ENCODE peak calls at places on chromosomes 5 and 9, in seven cellular contexts. One of them, this sample, is unnamed.

GRCh38 chr9:134149380-134149779 is 13.5 kb downstream of the WDR5 start:
- DNase-seq in glutamatergic neuron: no peak
- DNase-seq in COR-L47: no peak
- DNase-seq in EL: no peak
- DNase-seq in substantia nigra: no peak
- DNase-seq in ascending aorta: peak; percentile 50
- DNase-seq in NCI-H82: no peak
- DNase-seq in this sample: no peak

GRCh38 chr5:176776141-176776865 is 34.1 kb upstream of the UNC5A start:
- DNase-seq in glutamatergic neuron: no peak
- DNase-seq in COR-L47: no peak
- DNase-seq in EL: no peak
- DNase-seq in substantia nigra: no peak
- DNase-seq in ascending aorta: peak; percentile 43
- DNase-seq in NCI-H82: no peak
- DNase-seq in this sample: no peak

GRCh38 chr9:124894741-124895170 is 32.8 kb downstream of the ARPC5L start:
- DNase-seq in glutamatergic neuron: peak; percentile 39
- DNase-seq in COR-L47: peak; percentile 13
- DNase-seq in EL: peak; percentile 46
- DNase-seq in substantia nigra: no peak
- DNase-seq in ascending aorta: no peak
- DNase-seq in NCI-H82: peak; percentile 60
- DNase-seq in this sample: no peak

GRCh38 chr9:13529321-13530104 is 250.0 kb upstream of the MPDZ start:
- DNase-seq in glutamatergic neuron: no peak
- DNase-seq in COR-L47: peak; percentile 52
- DNase-seq in EL: no peak
- DNase-seq in substantia nigra: no peak
- DNase-seq in ascending aorta: no peak
- DNase-seq in NCI-H82: peak; percentile 94
- DNase-seq in this sample: no peak

GRCh38 chr5:40554794-40555193 is 124.9 kb upstream of the PTGER4 start:
- DNase-seq in glutamatergic neuron: no peak
- DNase-seq in COR-L47: no peak
- DNase-seq in EL: no peak
- DNase-seq in substantia nigra: no peak
- DNase-seq in ascending aorta: no peak
- DNase-seq in NCI-H82: no peak
- DNase-seq in this sample: no peak

GRCh38 chr5:111834926-111835599 is 78.1 kb upstream of the NREP start:
- DNase-seq in glutamatergic neuron: no peak
- DNase-seq in COR-L47: no peak
- DNase-seq in EL: no peak
- DNase-seq in substantia nigra: no peak
- DNase-seq in ascending aorta: no peak
- DNase-seq in NCI-H82: no peak
- DNase-seq in this sample: no peak

GRCh38 chr5:128538249-128539037 is 398 bp upstream of the FBN2 start:
- DNase-seq in glutamatergic neuron: peak; percentile 61
- DNase-seq in COR-L47: peak; percentile 33
- DNase-seq in EL: peak; percentile 97
- DNase-seq in substantia nigra: no peak
- DNase-seq in ascending aorta: peak; percentile 63
- DNase-seq in NCI-H82: peak; percentile 45
- DNase-seq in this sample: no peak

GRCh38 chr5:128498844-128499455 is 39.1 kb downstream of the FBN2 start:
- DNase-seq in glutamatergic neuron: no peak
- DNase-seq in COR-L47: peak; percentile 60
- DNase-seq in EL: peak; percentile 53
- DNase-seq in substantia nigra: no peak
- DNase-seq in ascending aorta: no peak
- DNase-seq in NCI-H82: peak; percentile 67
- DNase-seq in this sample: no peak

GRCh38 chr5:54643679-54644078 is 126.1 kb downstream of the SNX18 start:
- DNase-seq in glutamatergic neuron: no peak
- DNase-seq in COR-L47: no peak
- DNase-seq in EL: peak; percentile 94
- DNase-seq in substantia nigra: no peak
- DNase-seq in ascending aorta: no peak
- DNase-seq in NCI-H82: no peak
- DNase-seq in this sample: no peak

GRCh38 chr9:104927912-104928740 is at the start of gene ABCA1:
- DNase-seq in glutamatergic neuron: peak; percentile 95
- DNase-seq in COR-L47: no peak
- DNase-seq in EL: peak; percentile 82
- DNase-seq in substantia nigra: peak; percentile 44
- DNase-seq in ascending aorta: peak; percentile 95
- DNase-seq in NCI-H82: peak; percentile 27
- DNase-seq in this sample: peak; percentile 39

GRCh38 chr5:14240366-14240765 is 97.2 kb downstream of the TRIO start:
- DNase-seq in glutamatergic neuron: no peak
- DNase-seq in COR-L47: no peak
- DNase-seq in EL: peak; percentile 50
- DNase-seq in substantia nigra: no peak
- DNase-seq in ascending aorta: no peak
- DNase-seq in NCI-H82: peak; percentile 16
- DNase-seq in this sample: no peak

GRCh38 chr9:76895186-76895585 is 10.7 kb downstream of the PRUNE2 start:
- DNase-seq in glutamatergic neuron: no peak
- DNase-seq in COR-L47: no peak
- DNase-seq in EL: no peak
- DNase-seq in substantia nigra: no peak
- DNase-seq in ascending aorta: peak; percentile 77
- DNase-seq in NCI-H82: no peak
- DNase-seq in this sample: no peak

GRCh38 chr5:122300374-122300773 is 11.7 kb upstream of the SNCAIP start:
- DNase-seq in glutamatergic neuron: no peak
- DNase-seq in COR-L47: no peak
- DNase-seq in EL: no peak
- DNase-seq in substantia nigra: no peak
- DNase-seq in ascending aorta: no peak
- DNase-seq in NCI-H82: no peak
- DNase-seq in this sample: no peak

GRCh38 chr5:144368556-144368955 is 197.9 kb downstream of the KCTD16 start:
- DNase-seq in glutamatergic neuron: no peak
- DNase-seq in COR-L47: peak; percentile 70
- DNase-seq in EL: peak; percentile 66
- DNase-seq in substantia nigra: no peak
- DNase-seq in ascending aorta: no peak
- DNase-seq in NCI-H82: peak; percentile 56
- DNase-seq in this sample: no peak

GRCh38 chr5:42090162-42090561 is 165.1 kb downstream of the FBXO4 start:
- DNase-seq in glutamatergic neuron: no peak
- DNase-seq in COR-L47: no peak
- DNase-seq in EL: no peak
- DNase-seq in substantia nigra: no peak
- DNase-seq in ascending aorta: no peak
- DNase-seq in NCI-H82: no peak
- DNase-seq in this sample: no peak

GRCh38 chr5:174371600-174372094 is 326.1 kb downstream of the NSG2 start:
- DNase-seq in glutamatergic neuron: no peak
- DNase-seq in COR-L47: no peak
- DNase-seq in EL: peak; percentile 80
- DNase-seq in substantia nigra: no peak
- DNase-seq in ascending aorta: no peak
- DNase-seq in NCI-H82: no peak
- DNase-seq in this sample: no peak

GRCh38 chr9:136792321-136793062 is 1.3 kb downstream of the TMEM141 start:
- DNase-seq in glutamatergic neuron: no peak
- DNase-seq in COR-L47: no peak
- DNase-seq in EL: no peak
- DNase-seq in substantia nigra: no peak
- DNase-seq in ascending aorta: no peak
- DNase-seq in NCI-H82: no peak
- DNase-seq in this sample: no peak

GRCh38 chr5:107979272-107979671 is 308.5 kb upstream of the EFNA5 start:
- DNase-seq in glutamatergic neuron: no peak
- DNase-seq in COR-L47: peak; percentile 88
- DNase-seq in EL: no peak
- DNase-seq in substantia nigra: no peak
- DNase-seq in ascending aorta: no peak
- DNase-seq in NCI-H82: no peak
- DNase-seq in this sample: no peak

GRCh38 chr5:160342413-160342941 is 27.9 kb downstream of the C1QTNF2 start:
- DNase-seq in glutamatergic neuron: no peak
- DNase-seq in COR-L47: no peak
- DNase-seq in EL: peak; percentile 61
- DNase-seq in substantia nigra: no peak
- DNase-seq in ascending aorta: no peak
- DNase-seq in NCI-H82: peak; percentile 47
- DNase-seq in this sample: no peak

GRCh38 chr9:72894342-72894741 is 58.5 kb downstream of the ALDH1A1 start:
- DNase-seq in glutamatergic neuron: no peak
- DNase-seq in COR-L47: no peak
- DNase-seq in EL: peak; percentile 66
- DNase-seq in substantia nigra: no peak
- DNase-seq in ascending aorta: no peak
- DNase-seq in NCI-H82: no peak
- DNase-seq in this sample: no peak

GRCh38 chr5:169384661-169385060 is 83.7 kb upstream of the SLIT3 start:
- DNase-seq in glutamatergic neuron: no peak
- DNase-seq in COR-L47: no peak
- DNase-seq in EL: no peak
- DNase-seq in substantia nigra: no peak
- DNase-seq in ascending aorta: no peak
- DNase-seq in NCI-H82: no peak
- DNase-seq in this sample: no peak

GRCh38 chr5:14868771-14869170 is 2.8 kb downstream of the ANKH start:
- DNase-seq in glutamatergic neuron: no peak
- DNase-seq in COR-L47: no peak
- DNase-seq in EL: no peak
- DNase-seq in substantia nigra: no peak
- DNase-seq in ascending aorta: no peak
- DNase-seq in NCI-H82: peak; percentile 33
- DNase-seq in this sample: no peak

GRCh38 chr5:125461641-125462072 is 715.2 kb upstream of the ZNF608 start:
- DNase-seq in glutamatergic neuron: no peak
- DNase-seq in COR-L47: no peak
- DNase-seq in EL: peak; percentile 6
- DNase-seq in substantia nigra: no peak
- DNase-seq in ascending aorta: no peak
- DNase-seq in NCI-H82: no peak
- DNase-seq in this sample: no peak

GRCh38 chr5:160169326-160169725 is 50.1 kb upstream of the PWWP2A start:
- DNase-seq in glutamatergic neuron: no peak
- DNase-seq in COR-L47: no peak
- DNase-seq in EL: peak; percentile 94
- DNase-seq in substantia nigra: no peak
- DNase-seq in ascending aorta: peak; percentile 74
- DNase-seq in NCI-H82: peak; percentile 23
- DNase-seq in this sample: no peak

GRCh38 chr5:68682400-68683152 is 411.2 kb upstream of the SLC30A5 start:
- DNase-seq in glutamatergic neuron: no peak
- DNase-seq in COR-L47: no peak
- DNase-seq in EL: no peak
- DNase-seq in substantia nigra: no peak
- DNase-seq in ascending aorta: no peak
- DNase-seq in NCI-H82: no peak
- DNase-seq in this sample: no peak

GRCh38 chr5:53418844-53419243 is 61.6 kb upstream of the FST start:
- DNase-seq in glutamatergic neuron: no peak
- DNase-seq in COR-L47: no peak
- DNase-seq in EL: peak; percentile 96
- DNase-seq in substantia nigra: no peak
- DNase-seq in ascending aorta: no peak
- DNase-seq in NCI-H82: no peak
- DNase-seq in this sample: no peak

GRCh38 chr9:14391620-14392019 is 77.7 kb upstream of the NFIB start:
- DNase-seq in glutamatergic neuron: no peak
- DNase-seq in COR-L47: no peak
- DNase-seq in EL: no peak
- DNase-seq in substantia nigra: no peak
- DNase-seq in ascending aorta: no peak
- DNase-seq in NCI-H82: peak; percentile 5
- DNase-seq in this sample: no peak

GRCh38 chr9:37371565-37372464 is 50.7 kb upstream of the GRHPR start:
- DNase-seq in glutamatergic neuron: no peak
- DNase-seq in COR-L47: no peak
- DNase-seq in EL: peak; percentile 57
- DNase-seq in substantia nigra: no peak
- DNase-seq in ascending aorta: no peak
- DNase-seq in NCI-H82: peak; percentile 4
- DNase-seq in this sample: no peak

GRCh38 chr9:76049341-76049740 is 158.9 kb downstream of the PCSK5 start:
- DNase-seq in glutamatergic neuron: no peak
- DNase-seq in COR-L47: no peak
- DNase-seq in EL: no peak
- DNase-seq in substantia nigra: no peak
- DNase-seq in ascending aorta: no peak
- DNase-seq in NCI-H82: no peak
- DNase-seq in this sample: no peak

GRCh38 chr5:15183520-15183919 is 311.9 kb upstream of the ANKH start:
- DNase-seq in glutamatergic neuron: no peak
- DNase-seq in COR-L47: no peak
- DNase-seq in EL: no peak
- DNase-seq in substantia nigra: no peak
- DNase-seq in ascending aorta: no peak
- DNase-seq in NCI-H82: peak; percentile 11
- DNase-seq in this sample: no peak